ENCODE peak calls at places on chromosomes 16 and 17, in four cellular contexts. M, A, L and Z are unnamed samples.

GRCh38 chr17:73585583-73585982 is 58.7 kb downstream of the SDK2 start:
- DNase-seq in A (no peak), M (no peak), L (no peak), Z (no peak)

GRCh38 chr16:54277845-54278703 is 8.5 kb downstream of the IRX3 start:
- DNase-seq in A (peak; percentile 26), L (peak; percentile 75), M (no peak), Z (no peak)

GRCh38 chr16:2720719-2721633 is 952 bp upstream of the PRSS27 start:
- DNase-seq in L (peak; percentile 90), A (peak; percentile 44), M (peak; percentile 94), Z (peak; percentile 68)

GRCh38 chr17:29590261-29590978 is 972 bp upstream of the GIT1 start:
- DNase-seq in L (peak; percentile 45), A (no peak), M (no peak), Z (no peak)

GRCh38 chr16:28273511-28273910 is 18.8 kb upstream of the SBK1 start:
- DNase-seq in A (no peak), L (no peak), M (no peak), Z (no peak)

GRCh38 chr16:53495325-53495724 is 7.7 kb downstream of the AKTIP start:
- DNase-seq in M (no peak), A (no peak), L (no peak), Z (no peak)

GRCh38 chr16:907361-907760 is 63.4 kb downstream of the LMF1 start:
- DNase-seq in A (no peak), L (peak; percentile 17), M (no peak), Z (no peak)

GRCh38 chr17:6392609-6393367 is 42.1 kb downstream of the AIPL1 start:
- DNase-seq in L (no peak), A (no peak), M (peak; percentile 55), Z (no peak)

GRCh38 chr17:38879878-38880727 is 10.2 kb downstream of the LASP1 start:
- DNase-seq in M (peak; percentile 93), A (no peak), L (no peak), Z (no peak)

GRCh38 chr16:66510711-66511614 is 39.0 kb downstream of the TK2 start:
- DNase-seq in M (peak; percentile 67), A (peak; percentile 39), L (no peak), Z (no peak)

GRCh38 chr16:28001642-28002041 is 61.9 kb downstream of the GSG1L start:
- DNase-seq in A (no peak), M (no peak), L (no peak), Z (no peak)

GRCh38 chr16:67860589-67861398 is 12.1 kb upstream of the EDC4 start:
- DNase-seq in L (no peak), M (no peak), A (no peak), Z (peak; percentile 58)

GRCh38 chr17:29621751-29622194 is 939 bp downstream of the CORO6 start:
- DNase-seq in M (no peak), A (no peak), L (no peak), Z (no peak)

GRCh38 chr16:35207059-35207999 is 1747.9 kb downstream of the TP53TG3F start:
- DNase-seq in A (no peak), L (no peak), M (no peak), Z (no peak)

GRCh38 chr16:29694384-29695195 is 15.6 kb downstream of the QPRT start:
- DNase-seq in L (peak; percentile 45), M (no peak), A (peak; percentile 21), Z (no peak)

GRCh38 chr16:87057951-87058560 is 259.1 kb downstream of the C16orf95 start:
- DNase-seq in A (no peak), L (no peak), M (no peak), Z (no peak)